ENCODE peak calls at places on chromosomes 1 and 21, in five cellular contexts. B is OCI-LY7, L is ovary, Y is cardiac fibroblast, Q is cardiac muscle cell. H is an unnamed sample.

GRCh38 chr1:150476754-150477153 is 10.5 kb upstream of the TARS2 start:
- DNase-seq in B (no peak), L (no peak), Y (no peak), Q (no peak), H (no peak)

GRCh38 chr21:45538381-45539045 is 3.7 kb downstream of the SLC19A1 start:
- DNase-seq in B (no peak), L (peak; percentile 31), Y (no peak), Q (no peak), H (no peak)

GRCh38 chr1:110555807-110556470 is 37.0 kb upstream of the KCNA10 start:
- DNase-seq in B (no peak), L (peak; percentile 73), Y (peak; percentile 29), Q (peak; percentile 63), H (no peak)

GRCh38 chr1:146029097-146029496 is 7.6 kb upstream of the HJV start:
- DNase-seq in B (no peak), L (no peak), Y (no peak), Q (no peak), H (no peak)

GRCh38 chr1:208234721-208235120 is 9.5 kb downstream of the PLXNA2 start:
- DNase-seq in B (no peak), L (no peak), Y (no peak), Q (no peak), H (no peak)

GRCh38 chr21:14493731-14494130 is 52.4 kb downstream of the SAMSN1 start:
- DNase-seq in B (no peak), L (no peak), Y (no peak), Q (no peak), H (no peak)

GRCh38 chr1:154115180-154115579 is 39.7 kb downstream of the NUP210L start:
- DNase-seq in B (no peak), L (no peak), Y (peak; percentile 4), Q (peak; percentile 8), H (no peak)

GRCh38 chr1:117093091-117093534 is 28.4 kb downstream of the TRIM45 start:
- DNase-seq in B (no peak), L (peak; percentile 42), Y (peak; percentile 96), Q (peak; percentile 96), H (peak; percentile 99)

GRCh38 chr21:31555741-31556191 is 103.7 kb upstream of the SOD1 start:
- DNase-seq in B (no peak), L (no peak), Y (no peak), Q (no peak), H (no peak)

GRCh38 chr1:2287649-2288048 is 59.5 kb downstream of the SKI start:
- DNase-seq in B (no peak), L (no peak), Y (no peak), Q (no peak), H (no peak)

GRCh38 chr1:2284932-2285331 is 56.8 kb downstream of the SKI start:
- DNase-seq in B (no peak), L (no peak), Y (no peak), Q (no peak), H (no peak)

GRCh38 chr1:2288308-2288707 is 60.2 kb downstream of the SKI start:
- DNase-seq in B (no peak), L (no peak), Y (no peak), Q (no peak), H (no peak)

GRCh38 chr1:2288816-2289536 is 60.9 kb downstream of the SKI start:
- DNase-seq in B (no peak), L (no peak), Y (no peak), Q (no peak), H (no peak)

GRCh38 chr1:2286923-2287322 is 58.8 kb downstream of the SKI start:
- DNase-seq in B (no peak), L (no peak), Y (no peak), Q (no peak), H (no peak)
- TF ChIP-seq CTCF in B (no peak), L (no peak), Y (no peak), Q (no peak), H (no peak)

GRCh38 chr1:152108899-152109222 is 6.4 kb downstream of the TCHH start:
- DNase-seq in B (no peak), L (no peak), Y (no peak), Q (no peak), H (no peak)
- TF ChIP-seq CTCF in B (no peak), L (no peak), Y (no peak), Q (no peak), H (no peak)

DNA sequence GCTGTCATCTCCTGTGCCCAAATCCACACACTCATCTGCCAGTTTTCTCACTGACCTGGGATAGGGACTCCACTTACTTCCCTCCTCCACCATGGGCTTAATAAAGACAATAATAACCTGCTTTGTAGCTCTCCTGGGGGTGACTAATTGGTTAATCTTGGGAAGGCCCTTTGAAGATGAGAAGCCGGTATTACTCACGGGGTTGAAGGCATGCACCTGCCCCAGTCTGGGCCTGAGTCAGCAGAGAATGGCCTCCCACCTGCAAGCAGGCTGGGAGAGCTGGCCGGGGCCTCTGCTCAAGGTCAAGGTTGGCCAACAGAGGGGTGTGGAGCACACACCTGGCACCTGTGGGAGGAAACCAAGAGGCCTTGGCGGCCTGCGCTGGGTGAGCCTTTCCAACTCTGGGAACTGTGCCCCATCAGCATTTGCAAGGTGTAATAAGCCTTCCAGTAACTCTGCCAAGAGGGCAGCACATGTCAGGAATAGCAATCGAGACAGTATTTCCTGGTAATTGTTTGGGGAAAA is 49.1 kb downstream of the TOMM20 start:
- DNase-seq in B (peak; percentile 55), L (peak; percentile 59), Y (no peak), Q (no peak), H (no peak)
- TF ChIP-seq CTCF in B (no peak), L (no peak), Y (no peak), Q (no peak), H (no peak)

GRCh38 chr1:59568158-59568935 is 246.4 kb upstream of the HOOK1 start:
- DNase-seq in B (no peak), L (no peak), Y (peak; percentile 32), Q (peak; percentile 25), H (peak; percentile 43)
- TF ChIP-seq CTCF in B (no peak), L (no peak), Y (peak; percentile 2), Q (peak; percentile 6), H (peak; percentile 66)

DNA sequence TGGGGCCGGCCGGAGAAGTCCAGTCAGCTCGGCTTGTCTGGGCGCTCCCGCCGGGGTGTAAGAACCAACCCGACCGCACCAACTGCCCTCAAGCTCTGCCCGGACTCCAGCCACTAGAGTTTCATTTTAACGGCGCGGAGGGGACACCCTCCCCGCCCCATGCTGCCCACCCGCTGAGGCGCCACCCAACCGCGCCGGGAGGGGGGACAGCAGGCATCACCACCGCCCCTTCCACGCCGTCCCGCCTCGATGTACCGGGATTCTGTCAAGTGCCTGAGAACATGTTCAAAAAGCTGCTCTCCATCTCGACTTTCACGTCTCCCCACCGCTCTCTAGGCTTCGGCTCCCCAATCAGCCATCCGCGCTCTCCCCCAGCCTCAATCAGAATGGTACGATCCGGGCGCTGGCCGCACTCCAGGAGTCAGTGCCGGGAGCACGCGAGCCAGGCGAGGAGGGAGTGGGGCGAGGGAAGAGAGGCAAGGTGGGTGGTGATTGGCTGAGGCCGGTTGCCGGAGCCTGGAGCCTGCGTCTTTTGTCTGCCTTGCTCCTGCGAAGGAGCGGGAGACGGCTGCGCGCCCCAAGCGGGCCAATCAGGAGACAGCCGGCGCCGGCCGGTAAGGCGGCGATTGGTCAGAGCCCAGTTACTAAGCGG is at the start of gene PIK3R3:
- DNase-seq in B (peak; percentile 98), L (peak; percentile 98), Y (peak; percentile 99), Q (peak; percentile 100), H (peak; percentile 99)
- TF ChIP-seq CTCF in B (no peak), L (peak; percentile 25), Y (no peak), Q (no peak), H (no peak)

GRCh38 chr1:229714306-229714705 is 88.3 kb downstream of the URB2 start:
- DNase-seq in B (no peak), L (no peak), Y (no peak), Q (no peak), H (no peak)

GRCh38 chr1:229716064-229716463 is 90.0 kb downstream of the URB2 start:
- DNase-seq in B (no peak), L (no peak), Y (no peak), Q (no peak), H (no peak)

GRCh38 chr1:229716692-229717091 is 90.6 kb downstream of the URB2 start:
- DNase-seq in B (no peak), L (no peak), Y (no peak), Q (no peak), H (no peak)

GRCh38 chr1:229717774-229718173 is 91.7 kb downstream of the URB2 start:
- DNase-seq in B (no peak), L (no peak), Y (peak; percentile 12), Q (no peak), H (no peak)

DNA sequence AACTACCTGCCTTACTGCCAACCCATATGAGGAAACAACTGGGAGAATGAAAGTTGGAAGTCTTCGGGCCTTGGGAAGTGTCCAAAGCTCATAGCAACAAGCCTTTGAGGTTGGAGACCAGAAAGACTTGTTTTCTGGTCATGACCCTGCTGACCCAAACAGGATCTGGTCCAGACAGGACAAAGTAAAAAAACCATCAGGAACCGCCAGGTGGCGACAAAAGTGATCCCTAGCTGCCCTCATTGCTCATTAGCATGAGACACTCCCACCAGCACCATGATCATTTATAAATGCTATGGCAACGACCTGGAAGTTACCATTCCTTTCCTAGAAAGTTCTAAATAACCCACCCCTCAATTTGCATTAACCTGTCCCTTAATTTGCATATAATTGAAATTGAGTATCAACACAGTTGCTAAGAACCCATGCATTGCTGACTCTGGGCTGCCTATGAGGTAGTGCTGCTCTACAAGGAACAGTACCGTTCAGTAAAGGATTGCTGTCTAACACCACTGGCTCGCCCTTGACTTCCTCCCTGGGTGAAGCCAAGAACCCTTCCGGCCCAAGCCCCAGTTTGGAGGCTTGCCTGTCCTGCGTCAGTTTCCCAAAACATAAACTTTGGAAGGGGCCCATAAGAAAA is 89.0 kb downstream of the URB2 start:
- DNase-seq in B (peak; percentile 62), L (no peak), Y (peak; percentile 20), Q (peak; percentile 15), H (peak; percentile 27)
- TF ChIP-seq CTCF in B (peak; percentile 90), L (no peak), Y (peak; percentile 44), Q (peak; percentile 30), H (peak; percentile 82)

GRCh38 chr1:63777286-63777685 is 3.5 kb downstream of the ROR1 start:
- DNase-seq in B (no peak), L (no peak), Y (no peak), Q (no peak), H (no peak)
- TF ChIP-seq CTCF in B (peak; percentile 27), L (no peak), Y (no peak), Q (peak; percentile 10), H (peak; percentile 35)

GRCh38 chr1:11058026-11058425 is 1.8 kb downstream of the SRM start:
- DNase-seq in B (no peak), L (no peak), Y (no peak), Q (no peak), H (no peak)

GRCh38 chr1:11058595-11059165 is 1.1 kb downstream of the SRM start:
- DNase-seq in B (peak; percentile 48), L (no peak), Y (no peak), Q (no peak), H (no peak)

GRCh38 chr1:11059166-11059989 is 440 bp downstream of the SRM start:
- DNase-seq in B (peak; percentile 21), L (no peak), Y (no peak), Q (no peak), H (no peak)

GRCh38 chr1:11061652-11062365 is 2.0 kb upstream of the SRM start:
- DNase-seq in B (peak; percentile 30), L (no peak), Y (no peak), Q (no peak), H (no peak)

GRCh38 chr1:11059990-11060948 is at the start of gene SRM:
- DNase-seq in B (peak; percentile 95), L (peak; percentile 94), Y (peak; percentile 92), Q (peak; percentile 94), H (peak; percentile 84)
- TF ChIP-seq CTCF in B (no peak), L (peak; percentile 89), Y (peak; percentile 2), Q (peak; percentile 18), H (peak; percentile 73)